ENCODE peak calls at places on chromosomes 11 and 22, in nine cellular contexts. V is Kasumi-1; R is OCI-LY7; O is DND-41; J is T-helper 1 cell; I is activated CD4-positive, alpha-beta T cell treated with anti-CD3 and anti-CD28 coated beads, Interleukin-2, amount 10 ng/mL, durations not matched to agents 7 days and 5 days; X is PC-3; C is K562; B is neural crest cell. W is an unnamed sample.

GRCh38 chr11:76629133-76629852 is 41.3 kb downstream of the LRRC32 start:
- DNase-seq in V (peak; percentile 55), R (no peak), O (no peak), J (peak; percentile 83), I (no peak), X (no peak), C (no peak), B (no peak), W (no peak)

GRCh38 chr11:68524213-68524612 is 63.7 kb downstream of the PPP6R3 start:
- DNase-seq in V (no peak), R (no peak), O (no peak), J (no peak), I (no peak), X (no peak), C (no peak), B (no peak), W (no peak)

GRCh38 chr22:28001171-28001835 is 82.2 kb upstream of the PITPNB start:
- DNase-seq in V (no peak), R (no peak), O (no peak), J (no peak), I (no peak), X (no peak), C (no peak), B (no peak), W (no peak)

GRCh38 chr11:20065040-20065805 is 95.1 kb downstream of the DBX1 start:
- DNase-seq in V (no peak), R (no peak), O (no peak), J (no peak), I (no peak), X (no peak), C (no peak), B (no peak), W (no peak)

GRCh38 chr22:48651036-48651890 is 1176.4 kb downstream of the BRD1 start:
- DNase-seq in V (no peak), R (no peak), O (no peak), J (no peak), I (no peak), X (no peak), C (no peak), B (no peak), W (no peak)

GRCh38 chr11:74948546-74948897 is 369 bp downstream of the XRRA1 start:
- DNase-seq in V (no peak), R (peak; percentile 38), O (no peak), J (no peak), I (no peak), X (no peak), C (no peak), B (no peak), W (no peak)

GRCh38 chr11:46417711-46418110 is 26.1 kb upstream of the CHRM4 start:
- DNase-seq in V (no peak), R (no peak), O (no peak), J (no peak), I (no peak), X (no peak), C (no peak), B (no peak), W (no peak)

GRCh38 chr11:96001037-96001436 is 77.1 kb upstream of the MTMR2 start:
- DNase-seq in V (no peak), R (no peak), O (no peak), J (no peak), I (no peak), X (no peak), C (no peak), B (no peak), W (no peak)

GRCh38 chr22:34851918-34852662 is 213.9 kb upstream of the ISX start:
- DNase-seq in V (no peak), R (no peak), O (no peak), J (no peak), I (no peak), X (no peak), C (no peak), B (no peak), W (no peak)

GRCh38 chr11:132365650-132366049 is 995.2 kb downstream of the NTM start:
- DNase-seq in V (no peak), R (no peak), O (no peak), J (no peak), I (no peak), X (no peak), C (no peak), B (no peak), W (no peak)

GRCh38 chr11:3659595-3660515 is 11.3 kb downstream of the CHRNA10 start:
- DNase-seq in V (no peak), R (no peak), O (no peak), J (no peak), I (no peak), X (no peak), C (no peak), B (no peak), W (no peak)

GRCh38 chr11:122808494-122808893 is 29.8 kb upstream of the CRTAM start:
- DNase-seq in V (peak; percentile 94), R (peak; percentile 30), O (no peak), J (no peak), I (no peak), X (no peak), C (no peak), B (no peak), W (no peak)

GRCh38 chr11:99522467-99523173 is 501.9 kb downstream of the CNTN5 start:
- DNase-seq in V (no peak), R (no peak), O (no peak), J (no peak), I (no peak), X (peak; percentile 56), C (no peak), B (no peak), W (no peak)

GRCh38 chr22:29319072-29319471 is 3.6 kb upstream of the RASL10A start:
- DNase-seq in V (no peak), R (no peak), O (no peak), J (no peak), I (no peak), X (no peak), C (no peak), B (no peak), W (no peak)

GRCh38 chr22:36221799-36222751 is 17.3 kb downstream of the APOL2 start:
- DNase-seq in V (peak; percentile 40), R (peak; percentile 64), O (peak; percentile 73), J (peak; percentile 25), I (peak; percentile 58), X (peak; percentile 46), C (peak; percentile 39), B (peak; percentile 28), W (peak; percentile 62)

GRCh38 chr11:46541593-46542371 is 52.0 kb downstream of the AMBRA1 start:
- DNase-seq in V (peak; percentile 26), R (no peak), O (no peak), J (no peak), I (no peak), X (no peak), C (peak; percentile 82), B (no peak), W (peak; percentile 67)

GRCh38 chr11:66847461-66848232 is 4.4 kb downstream of the RCE1 start:
- DNase-seq in V (no peak), R (no peak), O (no peak), J (no peak), I (no peak), X (no peak), C (no peak), B (no peak), W (no peak)

GRCh38 chr11:122661182-122661945 is 5.8 kb downstream of the UBASH3B start:
- DNase-seq in V (no peak), R (no peak), O (no peak), J (no peak), I (no peak), X (peak; percentile 92), C (no peak), B (no peak), W (no peak)

GRCh38 chr22:36123673-36124630 is 36.6 kb downstream of the APOL3 start:
- DNase-seq in V (peak; percentile 90), R (peak; percentile 95), O (peak; percentile 94), J (peak; percentile 95), I (peak; percentile 94), X (peak; percentile 92), C (peak; percentile 89), B (peak; percentile 91), W (peak; percentile 96)

GRCh38 chr22:20805972-20806471 is 32.1 kb downstream of the SERPIND1 start:
- DNase-seq in V (no peak), R (no peak), O (no peak), J (no peak), I (no peak), X (peak; percentile 33), C (no peak), B (no peak), W (peak; percentile 25)

GRCh38 chr11:2142300-2142759 is 3.1 kb upstream of the IGF2 start:
- DNase-seq in V (no peak), R (no peak), O (no peak), J (no peak), I (no peak), X (peak; percentile 37), C (no peak), B (no peak), W (no peak)

GRCh38 chr22:38262051-38262795 is 10.6 kb downstream of the TMEM184B start:
- DNase-seq in V (no peak), R (peak; percentile 64), O (peak; percentile 28), J (peak; percentile 35), I (peak; percentile 47), X (peak; percentile 42), C (peak; percentile 41), B (no peak), W (peak; percentile 62)

GRCh38 chr22:38924197-38924952 is 33.0 kb upstream of the APOBEC3A start:
- DNase-seq in V (no peak), R (no peak), O (no peak), J (no peak), I (no peak), X (peak; percentile 93), C (no peak), B (no peak), W (peak; percentile 29)

GRCh38 chr11:12134239-12134590 is 23.8 kb downstream of the MICAL2 start:
- DNase-seq in V (peak; percentile 75), R (no peak), O (no peak), J (no peak), I (peak; percentile 42), X (no peak), C (no peak), B (no peak), W (no peak)

GRCh38 chr22:36585841-36586240 is 56.9 kb upstream of the EIF3D start:
- DNase-seq in V (no peak), R (no peak), O (no peak), J (no peak), I (no peak), X (peak; percentile 64), C (no peak), B (no peak), W (no peak)

GRCh38 chr11:9344046-9344680 is 29.8 kb upstream of the TMEM41B start:
- DNase-seq in V (no peak), R (no peak), O (no peak), J (no peak), I (no peak), X (no peak), C (no peak), B (no peak), W (no peak)

GRCh38 chr22:23820748-23821211 is 18.0 kb downstream of the DERL3 start:
- DNase-seq in V (no peak), R (peak; percentile 59), O (no peak), J (peak; percentile 78), I (peak; percentile 40), X (no peak), C (no peak), B (no peak), W (no peak)

GRCh38 chr11:133160754-133161153 is 371.5 kb downstream of the OPCML start:
- DNase-seq in V (no peak), R (no peak), O (no peak), J (no peak), I (no peak), X (no peak), C (no peak), B (no peak), W (no peak)

GRCh38 chr11:106271686-106272085 is 194.2 kb downstream of the AASDHPPT start:
- DNase-seq in V (no peak), R (no peak), O (no peak), J (no peak), I (no peak), X (peak; percentile 22), C (no peak), B (no peak), W (no peak)

GRCh38 chr11:130625907-130626306 is 177.5 kb downstream of the ADAMTS15 start:
- DNase-seq in V (no peak), R (no peak), O (no peak), J (no peak), I (no peak), X (no peak), C (no peak), B (no peak), W (no peak)

GRCh38 chr11:131609921-131610320 is 239.5 kb downstream of the NTM start:
- DNase-seq in V (no peak), R (no peak), O (no peak), J (no peak), I (no peak), X (no peak), C (no peak), B (no peak), W (no peak)

W was measured in erythroblast.